ENCODE peak calls at places on chromosomes 2 and 18, in four cellular contexts. V is K562, K is HepG2, R is GM12878. O is an unnamed sample.
A peak's percentile ranks its signal among the peaks of the same experiment; 100 is the strongest.

GRCh38 chr18:67875936-67876335 is 359.4 kb upstream of the DSEL start:
- DNase-seq in V (no peak), K (no peak), R (no peak), O (no peak)

GRCh38 chr2:239212553-239213419 is 188.0 kb downstream of the HDAC4 start:
- DNase-seq in V (peak; percentile 42), K (no peak), R (no peak), O (no peak)

GRCh38 chr2:173249661-173250641 is 104.7 kb upstream of the CDCA7 start:
- DNase-seq in V (no peak), K (no peak), R (no peak), O (no peak)

GRCh38 chr2:9752441-9753275 is 90.6 kb upstream of the TAF1B start:
- DNase-seq in V (peak; percentile 48), K (peak; percentile 23), R (no peak), O (no peak)

GRCh38 chr2:162091325-162092007 is 17.5 kb upstream of the DPP4 start:
- DNase-seq in V (no peak), K (peak; percentile 81), R (no peak), O (peak; percentile 5)

GRCh38 chr2:165646321-165646801 is 147.7 kb downstream of the GALNT3 start:
- DNase-seq in V (no peak), K (no peak), R (no peak), O (no peak)

GRCh38 chr18:70464343-70465114 is 175.7 kb downstream of the SOCS6 start:
- DNase-seq in V (peak; percentile 75), K (peak; percentile 64), R (no peak), O (peak; percentile 73)

GRCh38 chr18:36440614-36441013 is 143.1 kb downstream of the FHOD3 start:
- DNase-seq in V (no peak), K (no peak), R (no peak), O (no peak)

GRCh38 chr2:190335225-190335559 is 8.2 kb upstream of the INPP1 start:
- DNase-seq in V (no peak), K (peak; percentile 72), R (no peak), O (no peak)

GRCh38 chr2:207071820-207072219 is 93.9 kb downstream of the KLF7 start:
- DNase-seq in V (no peak), K (no peak), R (no peak), O (no peak)

GRCh38 chr2:96702098-96702785 is 37.6 kb downstream of the LMAN2L start:
- DNase-seq in V (no peak), K (no peak), R (no peak), O (no peak)

GRCh38 chr18:37450434-37451133 is 115.0 kb downstream of the CELF4 start:
- DNase-seq in V (no peak), K (no peak), R (no peak), O (peak; percentile 46)

GRCh38 chr2:186695081-186695756 is 1.4 kb downstream of the FAM171B start:
- DNase-seq in V (no peak), K (no peak), R (no peak), O (no peak)

GRCh38 chr2:120885749-120886148 is 150.1 kb downstream of the GLI2 start:
- DNase-seq in V (no peak), K (no peak), R (no peak), O (no peak)

GRCh38 chr2:217928324-217929293 is 74.2 kb downstream of the TNS1 start:
- DNase-seq in V (no peak), K (no peak), R (no peak), O (no peak)

GRCh38 chr2:181985632-181986205 is at the start of gene PPP1R1C:
- DNase-seq in V (no peak), K (no peak), R (no peak), O (no peak)

GRCh38 chr2:106869512-106870276 is 16.3 kb downstream of the ST6GAL2 start:
- DNase-seq in V (no peak), K (no peak), R (no peak), O (peak; percentile 51)

GRCh38 chr2:207107551-207107950 is 58.2 kb downstream of the KLF7 start:
- DNase-seq in V (no peak), K (no peak), R (no peak), O (no peak)

GRCh38 chr18:13797157-13797611 is 26.8 kb upstream of the MC5R start:
- DNase-seq in V (no peak), K (peak; percentile 7), R (no peak), O (no peak)

GRCh38 chr2:20421988-20422678 is 24.7 kb upstream of the RHOB start:
- DNase-seq in V (no peak), K (no peak), R (no peak), O (no peak)

GRCh38 chr2:211744379-211744778 is 794.2 kb downstream of the ERBB4 start:
- DNase-seq in V (no peak), K (no peak), R (no peak), O (no peak)

GRCh38 chr18:47184419-47185050 is 8.4 kb upstream of the IER3IP1 start:
- DNase-seq in V (peak; percentile 66), K (peak; percentile 52), R (no peak), O (no peak)

DNA sequence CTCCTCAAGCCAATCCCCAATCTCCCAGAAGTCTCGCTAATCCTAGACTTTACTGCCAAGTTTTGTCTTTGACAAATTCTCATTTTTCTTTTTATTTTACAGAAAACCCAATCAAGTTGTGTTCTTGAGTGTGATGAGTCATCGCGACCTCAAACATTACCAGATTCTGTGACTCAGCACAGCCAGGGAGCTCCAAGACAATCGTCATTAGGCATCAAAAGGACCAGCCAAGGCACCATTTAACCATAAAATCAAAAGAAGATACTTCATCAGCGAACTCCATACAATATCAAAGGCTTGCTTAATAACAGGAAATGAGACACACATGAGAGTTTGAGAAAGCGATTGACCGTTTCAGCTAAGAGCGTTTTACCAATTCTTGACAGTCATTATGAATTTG is 146.2 kb upstream of the AGAP1 start:
- DNase-seq in V (peak; percentile 24), K (no peak), R (no peak), O (no peak)
- TF ChIP-seq BRCA1 in V (no peak), K (no peak), R (no peak), O (no peak)

DNA sequence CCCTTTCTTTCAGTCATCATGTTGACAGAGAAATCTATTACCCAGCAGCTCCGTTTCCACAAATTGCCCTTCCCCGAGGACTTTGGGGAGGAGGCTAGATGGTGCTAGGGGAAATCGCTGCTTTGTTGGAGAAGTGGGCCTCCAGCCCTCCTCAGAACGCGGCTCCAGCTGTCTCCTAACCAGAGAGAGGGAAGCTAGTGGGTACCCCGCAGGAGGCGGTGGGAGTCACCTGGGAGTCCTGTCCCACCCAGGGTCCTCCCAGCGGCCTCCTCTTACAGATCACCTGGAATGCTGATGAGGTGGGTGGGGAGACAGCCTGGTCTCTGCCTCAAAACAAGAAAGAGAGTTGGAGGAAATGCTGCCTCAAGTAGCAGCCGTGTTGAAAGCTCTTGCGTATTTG is 130.8 kb upstream of the MYCN start:
- DNase-seq in V (no peak), K (no peak), R (no peak), O (no peak)
- TF ChIP-seq BRCA1 in V (no peak), K (no peak), R (no peak), O (no peak)

GRCh38 chr18:41075212-41075611 is 879.8 kb upstream of the PIK3C3 start:
- DNase-seq in V (no peak), K (no peak), R (no peak), O (no peak)
- TF ChIP-seq BRCA1 in V (no peak), K (no peak), R (no peak), O (no peak)

DNA sequence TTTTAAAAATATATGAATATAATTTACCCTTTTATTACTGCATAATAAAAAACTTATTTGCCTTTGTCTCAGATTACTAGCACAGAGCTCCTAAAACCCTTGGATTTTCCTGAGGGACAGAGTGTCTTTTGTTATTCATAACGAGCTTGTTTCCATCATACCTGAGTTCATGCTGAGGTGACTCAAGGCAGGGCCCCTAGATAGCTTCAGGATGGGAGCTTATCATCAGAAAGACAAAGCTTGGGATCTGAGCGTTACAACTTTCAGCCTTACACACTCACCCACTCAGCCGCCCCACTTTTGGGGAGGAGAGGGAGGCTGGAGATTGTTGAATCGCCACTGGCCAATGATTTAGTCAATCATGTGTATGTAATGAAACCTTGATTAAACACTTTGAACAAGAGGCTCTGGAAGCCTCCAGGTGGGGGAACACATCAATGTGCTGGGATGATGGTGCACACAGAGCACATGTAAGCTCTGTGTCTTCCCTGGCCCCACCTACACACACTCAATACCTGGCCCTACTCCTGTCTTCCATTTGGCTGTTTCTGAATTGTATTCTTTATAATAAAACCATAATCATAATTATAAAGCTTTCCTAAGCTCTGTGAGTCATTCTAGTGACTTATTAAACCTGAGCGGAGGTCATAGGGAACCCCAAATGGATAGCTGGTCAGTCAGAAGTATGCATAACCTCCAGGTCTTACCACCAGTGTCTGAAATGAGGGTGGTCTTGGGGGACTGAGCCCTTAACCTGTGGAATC is 28.5 kb upstream of the DNAH7 start:
- DNase-seq in V (no peak), K (no peak), R (no peak), O (no peak)
- TF ChIP-seq BRCA1 in V (no peak), K (no peak), R (no peak), O (no peak)

GRCh38 chr2:42300527-42300926 is 60.5 kb downstream of the COX7A2L start:
- DNase-seq in V (no peak), K (no peak), R (no peak), O (no peak)

GRCh38 chr2:42296226-42296625 is 64.8 kb downstream of the COX7A2L start:
- DNase-seq in V (no peak), K (no peak), R (peak; percentile 34), O (no peak)

GRCh38 chr2:42298996-42299754 is 61.8 kb downstream of the COX7A2L start:
- DNase-seq in V (no peak), K (no peak), R (no peak), O (no peak)

GRCh38 chr2:42298132-42298531 is 62.9 kb downstream of the COX7A2L start:
- DNase-seq in V (no peak), K (no peak), R (no peak), O (no peak)

DNA sequence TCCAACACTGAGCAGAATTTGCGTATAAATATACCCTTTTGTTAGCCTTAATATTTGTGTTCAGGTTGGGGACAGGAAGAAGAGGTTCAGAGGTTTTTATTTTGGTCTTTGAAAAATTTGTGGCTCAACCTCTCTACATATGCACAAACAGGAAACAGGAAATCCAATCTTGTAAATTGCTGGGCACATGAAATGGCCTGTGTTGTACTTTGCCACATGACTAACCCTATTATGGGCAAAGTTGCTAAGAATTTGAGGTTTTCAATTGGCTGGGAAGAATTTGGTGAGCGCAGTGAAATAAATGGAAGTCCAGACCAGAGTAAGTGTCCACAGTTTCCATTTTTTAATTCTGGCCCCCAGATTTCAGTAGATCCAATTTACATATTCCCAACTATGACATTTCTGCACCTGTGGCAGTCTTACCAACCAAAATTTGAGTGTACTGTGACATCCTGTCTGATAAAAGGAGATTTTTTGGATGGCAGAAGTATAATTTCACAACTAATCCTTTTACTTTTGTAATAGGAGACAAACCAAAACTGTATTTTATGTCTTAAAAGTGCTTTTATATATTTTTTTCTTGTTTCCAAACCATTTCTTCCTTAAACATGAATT is 63.6 kb downstream of the COX7A2L start:
- DNase-seq in V (no peak), K (no peak), R (no peak), O (no peak)
- TF ChIP-seq BRCA1 in V (no peak), K (no peak), R (no peak), O (no peak)

GRCh38 chr2:215729985-215730620 is 283.2 kb downstream of the MREG start:
- DNase-seq in V (no peak), K (no peak), R (no peak), O (no peak)
- TF ChIP-seq BRCA1 in V (no peak), K (no peak), R (no peak), O (no peak)